ENCODE peak calls at places on chromosomes 1 and 21, in five cellular contexts. S is GM23338, Y is heart left ventricle, P is mucosa of descending colon, I is tibial nerve. E is an unnamed sample.

GRCh38 chr21:37565530-37566223 is 199.1 kb downstream of the DYRK1A start:
- DNase-seq in S (no peak), P (no peak), Y (no peak), I (no peak), E (peak)

GRCh38 chr1:15751739-15752138 is 6.9 kb upstream of the FBLIM1 start:
- DNase-seq in Y (no peak), I (no peak), S (no peak), P (no peak), E (no peak)

GRCh38 chr1:203135636-203136305 is 8.2 kb downstream of the ADORA1 start:
- DNase-seq in P (no peak), Y (no peak), I (no peak), S (no peak), E (peak)

GRCh38 chr1:8092603-8093141 is 66.6 kb upstream of the ERRFI1 start:
- DNase-seq in S (no peak), I (no peak), Y (no peak), P (no peak), E (no peak)

GRCh38 chr1:159056069-159056698 is 20.4 kb downstream of the AIM2 start:
- DNase-seq in I (no peak), P (no peak), Y (no peak), S (peak), E (no peak)

GRCh38 chr21:14975136-14975905 is 89.5 kb downstream of the NRIP1 start:
- DNase-seq in S (no peak), P (no peak), I (no peak), Y (no peak), E (no peak)

GRCh38 chr1:44802306-44803061 is 2.3 kb downstream of the PLK3 start:
- DNase-seq in Y (peak), P (peak), I (no peak), S (no peak), E (no peak)

GRCh38 chr1:171142451-171143121 is 42.5 kb upstream of the FMO2 start:
- DNase-seq in P (no peak), S (peak), I (no peak), Y (peak), E (no peak)

GRCh38 chr1:37519613-37520012 is 5.0 kb upstream of the MEAF6 start:
- DNase-seq in P (no peak), I (no peak), Y (no peak), S (no peak), E (no peak)

GRCh38 chr1:228393268-228393699 is 13.4 kb downstream of the TRIM11 start:
- DNase-seq in S (peak), P (peak), I (no peak), Y (no peak), E (no peak)

GRCh38 chr1:17653728-17654351 is 101.3 kb upstream of the ACTL8 start:
- DNase-seq in S (peak), P (no peak), I (no peak), Y (no peak), E (no peak)

GRCh38 chr1:95257758-95258157 is 23.7 kb downstream of the RWDD3 start:
- DNase-seq in P (no peak), Y (no peak), I (no peak), S (no peak), E (no peak)

GRCh38 chr1:114234408-114235119 is 80.9 kb upstream of the SYT6 start:
- DNase-seq in Y (no peak), S (no peak), I (no peak), P (no peak), E (peak)

GRCh38 chr1:228368801-228369607 is 37.6 kb downstream of the TRIM11 start:
- DNase-seq in P (peak), S (no peak), I (no peak), Y (peak), E (no peak)

GRCh38 chr1:159510223-159510530 is 25.6 kb downstream of the OR10J5 start:
- DNase-seq in P (no peak), Y (no peak), S (no peak), I (no peak), E (no peak)

GRCh38 chr21:33075128-33075527 is 5.2 kb downstream of the OLIG1 start:
- DNase-seq in Y (no peak), P (no peak), S (peak), I (no peak), E (no peak)

GRCh38 chr21:25297117-25297516 is 310.2 kb downstream of the MRPL39 start:
- DNase-seq in Y (no peak), S (no peak), P (no peak), I (no peak), E (no peak)

GRCh38 chr1:44108241-44108640 is 10.4 kb upstream of the KLF17 start:
- DNase-seq in S (no peak), P (no peak), I (no peak), Y (no peak), E (no peak)

GRCh38 chr1:88800382-88801051 is 90.8 kb downstream of the GTF2B start:
- DNase-seq in I (no peak), Y (no peak), S (peak), P (no peak), E (peak)

GRCh38 chr1:208101661-208102431 is 142.3 kb downstream of the PLXNA2 start:
- DNase-seq in P (peak), Y (no peak), I (peak), S (peak), E (no peak)

GRCh38 chr1:35192056-35192852 is 691 bp downstream of the SFPQ start:
- DNase-seq in Y (peak), S (peak), P (peak), I (peak), E (peak)

GRCh38 chr1:161720341-161720887 is 930 bp upstream of the FCRLB start:
- DNase-seq in I (no peak), Y (no peak), P (no peak), S (no peak), E (no peak)

GRCh38 chr1:212583082-212583615 is 25.4 kb upstream of the ATF3 start:
- DNase-seq in Y (no peak), P (no peak), I (no peak), S (no peak), E (no peak)

GRCh38 chr1:169550294-169550693 is 36.0 kb downstream of the F5 start:
- DNase-seq in I (no peak), P (no peak), Y (no peak), S (peak), E (peak)

GRCh38 chr1:150021191-150021688 is 10.7 kb upstream of the OTUD7B start:
- DNase-seq in I (no peak), P (peak), S (no peak), Y (no peak), E (no peak)

GRCh38 chr1:185674201-185674600 is 60.0 kb upstream of the HMCN1 start:
- DNase-seq in Y (peak), I (no peak), P (no peak), S (no peak), E (no peak)

GRCh38 chr1:112358798-112359408 is 37.1 kb upstream of the CTTNBP2NL start:
- DNase-seq in Y (peak), P (peak), I (peak), S (peak), E (no peak)

GRCh38 chr1:153465728-153466625 is 5.5 kb upstream of the S100A7 start:
- DNase-seq in I (peak), Y (peak), P (peak), S (peak), E (peak)

GRCh38 chr1:150543500-150544143 is 5.6 kb upstream of the ADAMTSL4 start:
- DNase-seq in I (no peak), S (no peak), Y (no peak), P (no peak), E (no peak)

GRCh38 chr1:107618539-107618938 is 346.4 kb downstream of the VAV3 start:
- DNase-seq in S (no peak), P (no peak), I (no peak), Y (no peak), E (no peak)

GRCh38 chr1:180662709-180663108 is 30.9 kb downstream of the XPR1 start:
- DNase-seq in P (no peak), I (no peak), Y (no peak), S (no peak), E (no peak)

GRCh38 chr1:4402032-4402431 is 252.4 kb upstream of the AJAP1 start:
- DNase-seq in S (no peak), P (no peak), I (no peak), Y (no peak), E (no peak)

GRCh38 chr1:119314001-119314796 is 54.4 kb upstream of the HAO2 start:
- DNase-seq in I (no peak), Y (no peak), P (no peak), S (no peak), E (no peak)

GRCh38 chr1:212884592-212884991 is 26.5 kb downstream of the FLVCR1 start:
- DNase-seq in I (no peak), Y (no peak), S (no peak), P (no peak), E (no peak)

GRCh38 chr1:24926596-24927249 is 3.4 kb downstream of the RUNX3 start:
- DNase-seq in P (no peak), Y (no peak), S (peak), I (no peak), E (no peak)
- H3K4me3 ChIP-seq in P (no peak), Y (no peak), S (peak), I (no peak), E (no peak)

GRCh38 chr1:234543442-234544093 is 64.6 kb upstream of the TARBP1 start:
- DNase-seq in I (no peak), S (no peak), Y (peak), P (no peak), E (no peak)

GRCh38 chr1:234546890-234547788 is 62.8 kb downstream of the IRF2BP2 start:
- DNase-seq in Y (no peak), S (no peak), P (no peak), I (no peak), E (no peak)

GRCh38 chr1:234544094-234544579 is 65.2 kb upstream of the TARBP1 start:
- DNase-seq in I (peak), S (no peak), Y (peak), P (peak), E (peak)

GRCh38 chr1:234545512-234546386 is 64.2 kb downstream of the IRF2BP2 start:
- DNase-seq in Y (no peak), P (no peak), S (no peak), I (no peak), E (no peak)

DNA sequence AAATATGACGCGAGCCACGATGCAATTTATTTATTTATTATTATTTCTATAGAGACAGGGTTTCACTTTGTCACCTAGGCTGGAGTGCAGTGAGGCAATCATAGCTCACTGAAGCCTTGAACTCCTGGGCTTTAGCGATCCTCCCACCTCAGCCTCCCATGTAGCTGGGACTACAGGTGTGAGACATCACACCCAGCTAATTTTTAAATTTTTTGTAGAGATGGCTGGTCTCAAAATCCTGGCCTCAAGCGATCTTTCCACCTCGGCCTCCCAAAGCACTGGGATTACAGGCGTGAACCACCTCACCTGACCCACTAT is 63.6 kb downstream of the IRF2BP2 start:
- DNase-seq in Y (no peak), P (no peak), I (no peak), S (no peak), E (no peak)
- H3K4me3 ChIP-seq in Y (no peak), P (no peak), I (no peak), S (no peak), E (no peak)

DNA sequence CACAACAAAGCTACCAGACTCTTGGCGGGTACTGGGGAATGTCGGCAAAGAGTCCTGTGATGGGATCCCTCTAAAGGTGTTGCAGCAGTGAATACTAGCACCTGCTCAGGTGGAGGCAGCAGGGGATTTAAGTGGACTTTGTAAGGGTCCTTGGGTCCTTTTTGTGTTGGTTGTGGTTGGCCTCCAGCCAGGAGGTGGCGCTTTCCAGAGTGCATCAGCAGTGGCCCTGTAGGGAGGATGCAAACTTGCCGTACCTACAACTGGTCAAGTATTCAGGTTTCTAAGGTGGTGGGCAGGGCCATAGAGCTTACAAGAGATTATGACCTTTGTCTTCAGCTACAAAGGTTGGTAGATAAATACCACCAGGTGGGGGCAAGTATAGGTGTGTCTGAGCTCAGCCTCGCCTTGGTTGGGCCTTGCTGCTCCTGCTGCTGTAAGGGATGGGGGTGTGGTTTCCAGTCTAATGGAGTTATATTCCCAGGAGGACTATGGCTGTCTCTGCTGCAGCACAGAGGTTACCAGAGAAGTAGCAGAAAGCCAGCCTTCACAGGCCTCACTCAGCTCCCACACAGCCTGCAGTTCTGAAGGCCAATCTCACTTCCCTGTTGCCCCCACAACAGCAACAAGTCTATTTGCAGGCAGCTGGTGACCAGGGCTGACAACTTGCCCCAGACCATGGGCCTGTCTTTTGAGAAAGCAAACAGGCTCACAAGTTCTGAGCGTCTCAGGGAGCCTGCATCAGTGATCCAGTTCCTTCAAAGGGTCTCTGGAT is 7.3 kb downstream of the OR2M5 start:
- DNase-seq in Y (no peak), P (no peak), S (no peak), I (no peak), E (no peak)
- H3K4me3 ChIP-seq in Y (no peak), P (no peak), S (no peak), I (no peak), E (no peak)

GRCh38 chr1:86052948-86053698 is 103.4 kb downstream of the COL24A1 start:
- DNase-seq in S (no peak), P (no peak), Y (no peak), I (no peak), E (no peak)
- H3K4me3 ChIP-seq in S (no peak), P (no peak), Y (no peak), I (no peak), E (no peak)

GRCh38 chr1:204434116-204434755 is 22.6 kb upstream of the PPP1R15B start:
- DNase-seq in Y (no peak), I (no peak), S (no peak), P (no peak), E (no peak)

GRCh38 chr1:204438628-204439027 is 27.0 kb upstream of the PPP1R15B start:
- DNase-seq in S (no peak), Y (no peak), P (no peak), I (no peak), E (no peak)

GRCh38 chr1:204437796-204438570 is 26.4 kb upstream of the PPP1R15B start:
- DNase-seq in S (no peak), P (no peak), I (no peak), Y (no peak), E (no peak)

GRCh38 chr1:204435246-204435885 is 23.7 kb upstream of the PPP1R15B start:
- DNase-seq in S (no peak), P (no peak), Y (no peak), I (no peak), E (no peak)

DNA sequence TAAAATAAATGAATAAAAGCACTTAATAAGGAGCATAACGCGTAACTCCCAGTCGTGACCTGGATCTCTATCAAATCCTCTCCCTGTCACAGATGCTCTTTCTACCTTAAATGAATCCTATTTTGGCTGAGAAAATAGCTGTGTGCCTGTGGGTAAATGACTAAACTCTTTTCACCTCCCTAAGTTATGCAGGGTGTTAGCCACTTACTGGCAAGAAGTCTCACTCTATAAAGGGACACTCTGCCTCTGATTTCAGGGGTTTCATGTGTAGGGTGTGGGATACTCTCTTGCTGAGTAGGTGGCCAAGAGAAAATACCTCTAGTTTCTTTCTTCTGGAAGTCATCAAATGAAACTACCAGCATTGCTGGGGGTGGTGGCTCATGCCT is 24.3 kb upstream of the PPP1R15B start:
- DNase-seq in I (no peak), S (no peak), Y (no peak), P (no peak), E (no peak)
- H3K4me3 ChIP-seq in I (no peak), S (no peak), Y (no peak), P (no peak), E (no peak)

GRCh38 chr1:77926561-77927357 is 38.3 kb downstream of the NEXN start:
- DNase-seq in I (no peak), P (no peak), S (no peak), Y (no peak), E (peak)
- H3K4me3 ChIP-seq in I (peak), P (no peak), S (no peak), Y (no peak), E (peak)

GRCh38 chr1:21174230-21174629 is 2.5 kb downstream of the EIF4G3 start:
- DNase-seq in I (no peak), P (no peak), Y (no peak), S (no peak), E (no peak)
- H3K4me3 ChIP-seq in I (peak), P (no peak), Y (no peak), S (peak), E (no peak)

E was measured in Jurkat, Clone E6-1.